ENCODE peak calls at places on chromosome 15, in nine cellular contexts. Y, G, H, N, L, D, J, B and A are unnamed samples.

GRCh38 chr15:100983221-100983620 is 64.1 kb downstream of the LRRK1 start:
- DNase-seq in Y (no peak), G (no peak), H (no peak), N (no peak), L (no peak), D (no peak), J (no peak), B (no peak), A (no peak)

GRCh38 chr15:51493892-51494291 is 128.7 kb downstream of the DMXL2 start:
- DNase-seq in Y (peak; percentile 2), G (no peak), H (peak; percentile 81), N (no peak), L (peak; percentile 37), D (no peak), J (no peak), B (no peak), A (no peak)

GRCh38 chr15:44550256-44550655 is 13.3 kb downstream of the EIF3J start:
- DNase-seq in Y (peak; percentile 66), G (no peak), H (no peak), N (no peak), L (peak; percentile 62), D (no peak), J (no peak), B (no peak), A (no peak)

GRCh38 chr15:90479656-90480055 is 50.1 kb upstream of the CRTC3 start:
- DNase-seq in Y (no peak), G (no peak), H (no peak), N (no peak), L (no peak), D (no peak), J (no peak), B (peak; percentile 91), A (no peak)

GRCh38 chr15:52143862-52144261 is 31.3 kb upstream of the BCL2L10 start:
- DNase-seq in Y (peak; percentile 97), G (peak; percentile 62), H (peak; percentile 63), N (peak; percentile 22), L (peak; percentile 41), D (no peak), J (no peak), B (peak; percentile 35), A (no peak)

GRCh38 chr15:101651753-101652097 is 456 bp downstream of the TM2D3 start:
- DNase-seq in Y (no peak), G (no peak), H (peak; percentile 21), N (no peak), L (no peak), D (no peak), J (no peak), B (peak; percentile 43), A (peak; percentile 67)

GRCh38 chr15:71272932-71273331 is 157.7 kb downstream of the THSD4 start:
- DNase-seq in Y (peak; percentile 50), G (no peak), H (no peak), N (no peak), L (peak; percentile 52), D (no peak), J (no peak), B (no peak), A (no peak)

GRCh38 chr15:43253431-43254403 is 13.0 kb downstream of the TGM5 start:
- DNase-seq in Y (peak; percentile 39), G (peak; percentile 29), H (no peak), N (no peak), L (peak; percentile 10), D (no peak), J (no peak), B (peak; percentile 98), A (no peak)

GRCh38 chr15:80940331-80940730 is 49.3 kb downstream of the MESD start:
- DNase-seq in Y (no peak), G (no peak), H (no peak), N (no peak), L (no peak), D (no peak), J (no peak), B (no peak), A (no peak)

GRCh38 chr15:40093224-40093842 is 15.3 kb downstream of the BMF start:
- DNase-seq in Y (peak; percentile 62), G (no peak), H (no peak), N (no peak), L (peak; percentile 36), D (no peak), J (no peak), B (no peak), A (peak; percentile 57)

GRCh38 chr15:50764331-50765201 is 940 bp downstream of the SPPL2A start:
- DNase-seq in Y (peak; percentile 50), G (no peak), H (no peak), N (no peak), L (peak; percentile 41), D (peak; percentile 5), J (no peak), B (peak; percentile 24), A (no peak)

GRCh38 chr15:70111203-70112017 is 13.7 kb upstream of the TLE3 start:
- DNase-seq in Y (peak; percentile 67), G (peak; percentile 95), H (no peak), N (peak; percentile 81), L (peak; percentile 94), D (peak; percentile 92), J (peak; percentile 87), B (peak; percentile 67), A (peak; percentile 85)

GRCh38 chr15:64559243-64559642 is 98.9 kb downstream of the ZNF609 start:
- DNase-seq in Y (no peak), G (no peak), H (no peak), N (no peak), L (no peak), D (no peak), J (no peak), B (no peak), A (no peak)

GRCh38 chr15:48548376-48548775 is 97.1 kb downstream of the FBN1 start:
- DNase-seq in Y (no peak), G (no peak), H (no peak), N (no peak), L (peak; percentile 48), D (no peak), J (no peak), B (no peak), A (no peak)

GRCh38 chr15:44028349-44028748 is 166.7 kb downstream of the FRMD5 start:
- DNase-seq in Y (peak; percentile 36), G (no peak), H (no peak), N (no peak), L (no peak), D (no peak), J (peak; percentile 26), B (peak; percentile 23), A (no peak)

GRCh38 chr15:69591905-69592508 is 139.4 kb downstream of the RPLP1 start:
- DNase-seq in Y (no peak), G (no peak), H (peak; percentile 97), N (no peak), L (no peak), D (no peak), J (no peak), B (peak; percentile 19), A (no peak)

GRCh38 chr15:99106417-99107220 is 1.7 kb downstream of the SYNM start:
- DNase-seq in Y (no peak), G (peak; percentile 44), H (no peak), N (no peak), L (peak; percentile 98), D (no peak), J (no peak), B (no peak), A (no peak)
- H3K9ac ChIP-seq in Y (no peak overlapping the region), G (no peak overlapping the region), H (no peak overlapping the region), N (no peak overlapping the region), L (peak overlapping the region; percentile 67), D (no peak overlapping the region), J (no peak overlapping the region), B (no peak overlapping the region), A (no peak overlapping the region)

GRCh38 chr15:63246691-63247464 is 30.5 kb upstream of the APH1B start:
- DNase-seq in Y (peak; percentile 94), G (no peak), H (peak; percentile 13), N (no peak), L (peak; percentile 98), D (no peak), J (no peak), B (peak; percentile 83), A (no peak)

GRCh38 chr15:63252292-63252691 is 25.1 kb upstream of the APH1B start:
- DNase-seq in Y (no peak), G (no peak), H (no peak), N (no peak), L (no peak), D (no peak), J (no peak), B (no peak), A (no peak)

GRCh38 chr15:63254991-63255390 is 22.4 kb upstream of the APH1B start:
- DNase-seq in Y (no peak), G (no peak), H (no peak), N (no peak), L (no peak), D (no peak), J (no peak), B (no peak), A (no peak)

GRCh38 chr15:63251701-63252100 is 25.7 kb upstream of the APH1B start:
- DNase-seq in Y (peak; percentile 11), G (no peak), H (no peak), N (no peak), L (no peak), D (no peak), J (no peak), B (no peak), A (no peak)

DNA sequence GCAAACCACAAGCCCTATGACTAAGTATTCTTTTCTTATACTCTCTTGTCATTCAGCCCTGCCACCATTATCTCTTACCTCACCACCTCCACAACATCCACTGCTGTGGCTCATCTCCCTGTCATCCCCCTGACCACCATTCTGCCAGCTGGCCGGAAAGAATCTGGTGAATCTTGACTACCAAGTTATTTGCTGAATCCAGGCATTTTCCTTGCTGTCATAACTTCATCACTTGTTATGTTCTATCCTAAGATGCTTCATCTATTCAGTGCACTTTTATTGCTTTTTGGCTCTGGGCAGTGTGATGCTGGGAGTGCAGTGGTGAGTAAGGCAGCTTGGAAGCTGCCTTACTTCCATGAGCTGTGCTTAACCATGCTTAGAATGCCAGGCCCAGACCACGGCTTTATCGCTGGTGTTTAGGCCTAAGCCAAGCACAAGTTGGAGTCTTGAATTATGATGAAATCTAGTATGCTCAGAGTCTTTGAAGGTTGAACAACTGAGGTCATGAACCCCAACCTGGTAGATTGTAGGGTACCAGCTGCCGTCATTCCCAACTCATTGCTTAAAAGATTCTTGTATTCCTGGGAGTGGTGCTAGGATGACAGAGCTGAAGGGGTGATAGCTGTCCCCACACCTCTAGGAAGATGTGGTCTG is 27.0 kb upstream of the APH1B start:
- DNase-seq in Y (peak; percentile 99), G (no peak), H (no peak), N (no peak), L (peak; percentile 84), D (no peak), J (no peak), B (peak; percentile 98), A (no peak)
- H3K9ac ChIP-seq in Y (peak overlapping the region; percentile 56), G (no peak overlapping the region), H (no peak overlapping the region), N (no peak overlapping the region), L (no peak overlapping the region), D (no peak overlapping the region), J (no peak overlapping the region), B (no peak overlapping the region), A (no peak overlapping the region)

GRCh38 chr15:61081028-61081322 is 148.1 kb downstream of the RORA start:
- DNase-seq in Y (no peak), G (no peak), H (no peak), N (no peak), L (no peak), D (no peak), J (no peak), B (no peak), A (no peak)
- H3K9ac ChIP-seq in Y (no peak overlapping the region), G (no peak overlapping the region), H (no peak overlapping the region), N (no peak overlapping the region), L (no peak overlapping the region), D (no peak overlapping the region), J (no peak overlapping the region), B (no peak overlapping the region), A (no peak overlapping the region)

GRCh38 chr15:78060232-78060631 is 17.3 kb downstream of the TBC1D2B start:
- DNase-seq in Y (no peak), G (no peak), H (no peak), N (no peak), L (no peak), D (no peak), J (no peak), B (no peak), A (no peak)
- H3K9ac ChIP-seq in Y (no peak overlapping the region), G (no peak overlapping the region), H (no peak overlapping the region), N (no peak overlapping the region), L (no peak overlapping the region), D (no peak overlapping the region), J (no peak overlapping the region), B (no peak overlapping the region), A (no peak overlapping the region)